ENCODE peak calls at places on chromosomes 1 and 21, in nine cellular contexts. R is HFFc6, Q is ascending aorta, V is AG04450, E is H9, A is GM10248, C is choroid plexus epithelial cell, Y is B cell, U is BJ. W is an unnamed sample.

GRCh38 chr1:27330786-27331185 is 8.8 kb downstream of the TMEM222 start:
- DNase-seq in A (no peak), Y (no peak), C (no peak), V (no peak), Q (no peak), E (no peak), R (no peak), U (no peak), W (no peak)

GRCh38 chr1:36570016-36570415 is 87.3 kb upstream of the CSF3R start:
- DNase-seq in E (peak), R (no peak), U (no peak), A (no peak), Q (no peak), Y (no peak), V (no peak), C (no peak), W (no peak)

GRCh38 chr1:224922404-224923164 is 6.9 kb upstream of the DNAH14 start:
- DNase-seq in C (peak), R (peak), A (peak), Q (no peak), V (peak), Y (peak), U (no peak), E (peak), W (peak)

GRCh38 chr21:44423941-44424607 is 31.2 kb upstream of the LRRC3 start:
- DNase-seq in U (no peak), Q (no peak), V (no peak), C (no peak), E (peak), R (no peak), Y (no peak), A (no peak), W (no peak)

GRCh38 chr1:202708456-202709275 is 1.6 kb downstream of the SYT2 start:
- DNase-seq in E (no peak), V (no peak), R (no peak), C (no peak), Y (peak), Q (no peak), U (no peak), A (no peak), W (no peak)

GRCh38 chr21:44070391-44070790 is 36.8 kb upstream of the PWP2 start:
- DNase-seq in E (no peak), C (no peak), Y (no peak), R (no peak), A (no peak), U (no peak), Q (no peak), V (no peak), W (no peak)

GRCh38 chr21:42445311-42445710 is 41.6 kb downstream of the UBASH3A start:
- DNase-seq in E (no peak), Y (no peak), C (no peak), U (no peak), Q (no peak), V (no peak), A (no peak), R (no peak), W (no peak)

GRCh38 chr1:37682334-37682987 is 9.9 kb upstream of the CDCA8 start:
- DNase-seq in A (peak), E (peak), Q (no peak), U (no peak), V (peak), Y (peak), R (peak), C (peak), W (peak)

GRCh38 chr1:199774433-199775089 is 252.9 kb upstream of the NR5A2 start:
- DNase-seq in A (no peak), Q (no peak), V (peak), U (no peak), E (no peak), C (peak), Y (no peak), R (peak), W (no peak)

GRCh38 chr1:67674260-67675011 is 10.6 kb upstream of the GADD45A start:
- DNase-seq in Q (no peak), U (no peak), Y (no peak), C (no peak), R (no peak), A (no peak), V (no peak), E (no peak), W (no peak)

GRCh38 chr1:65955503-65955902 is 162.8 kb downstream of the PDE4B start:
- DNase-seq in A (no peak), U (no peak), C (no peak), Y (no peak), Q (no peak), V (no peak), R (no peak), E (no peak), W (no peak)

GRCh38 chr1:6111571-6111970 is 65.9 kb downstream of the KCNAB2 start:
- DNase-seq in C (no peak), E (no peak), Q (no peak), U (no peak), A (no peak), Y (no peak), V (no peak), R (no peak), W (no peak)

GRCh38 chr1:164641353-164641730 is 82.4 kb downstream of the PBX1 start:
- DNase-seq in E (no peak), V (no peak), A (no peak), R (peak), U (no peak), Y (no peak), C (peak), Q (no peak), W (no peak)

GRCh38 chr1:209674957-209675566 is at the start of gene G0S2:
- DNase-seq in V (no peak), E (peak), Y (peak), A (no peak), R (peak), Q (no peak), U (no peak), C (peak), W (no peak)

GRCh38 chr1:153527023-153527724 is 8.6 kb downstream of the S100A6 start:
- DNase-seq in U (no peak), R (no peak), Y (no peak), C (no peak), Q (no peak), A (no peak), E (peak), V (no peak), W (no peak)

GRCh38 chr1:160370561-160371345 is 3.9 kb downstream of the NHLH1 start:
- DNase-seq in Q (no peak), V (no peak), A (no peak), R (no peak), U (no peak), Y (no peak), E (no peak), C (no peak), W (no peak)

GRCh38 chr1:16971330-16972209 is 8.8 kb downstream of the MFAP2 start:
- DNase-seq in U (no peak), C (no peak), E (peak), Q (peak), Y (no peak), A (no peak), R (peak), V (no peak), W (no peak)

GRCh38 chr1:155706101-155706619 is 17.3 kb downstream of the DAP3 start:
- DNase-seq in C (peak), E (no peak), A (no peak), V (no peak), R (peak), U (no peak), Y (no peak), Q (no peak), W (no peak)

GRCh38 chr1:51666463-51666862 is 49.6 kb downstream of the OSBPL9 start:
- DNase-seq in A (no peak), R (peak), C (peak), E (no peak), U (no peak), V (no peak), Q (no peak), Y (no peak), W (no peak)

GRCh38 chr1:48931571-48932251 is 155.0 kb upstream of the BEND5 start:
- DNase-seq in E (no peak), U (no peak), Q (no peak), C (peak), R (no peak), Y (no peak), A (no peak), V (no peak), W (no peak)

GRCh38 chr1:156146749-156147405 is 6.5 kb upstream of the SEMA4A start:
- DNase-seq in C (no peak), Y (no peak), E (no peak), Q (no peak), U (no peak), R (no peak), V (no peak), A (no peak), W (no peak)

GRCh38 chr1:161198206-161198876 is 513 bp downstream of the ADAMTS4 start:
- DNase-seq in R (peak), E (peak), A (no peak), V (no peak), Y (no peak), Q (no peak), C (peak), U (no peak), W (no peak)

GRCh38 chr1:84303154-84303830 is 1.8 kb downstream of the SAMD13 start:
- DNase-seq in U (no peak), V (no peak), R (no peak), E (no peak), C (peak), Q (no peak), A (no peak), Y (no peak), W (no peak)

GRCh38 chr1:241947355-241947754 is 10.2 kb upstream of the BECN2 start:
- DNase-seq in Q (no peak), U (no peak), A (no peak), V (no peak), C (no peak), Y (no peak), E (no peak), R (no peak), W (no peak)

GRCh38 chr1:209601809-209602657 is 18.5 kb downstream of the CAMK1G start:
- DNase-seq in R (peak), C (peak), U (no peak), Y (no peak), Q (no peak), A (no peak), E (no peak), V (no peak), W (no peak)

GRCh38 chr1:9440261-9440660 is 99.0 kb upstream of the SLC25A33 start:
- DNase-seq in U (no peak), Y (no peak), C (no peak), V (no peak), A (no peak), Q (no peak), E (no peak), R (no peak), W (no peak)

GRCh38 chr1:112325504-112325903 is 70.5 kb upstream of the CTTNBP2NL start:
- DNase-seq in A (no peak), Y (no peak), R (no peak), Q (no peak), C (peak), V (no peak), E (peak), U (no peak), W (no peak)

GRCh38 chr1:66526036-66526435 is 7.9 kb upstream of the SGIP1 start:
- DNase-seq in R (no peak), Y (no peak), C (no peak), V (no peak), U (no peak), Q (no peak), E (no peak), A (no peak), W (no peak)

GRCh38 chr21:31929548-31929947 is 56.7 kb downstream of the HUNK start:
- DNase-seq in U (no peak), A (no peak), R (no peak), Y (no peak), V (no peak), E (no peak), Q (no peak), C (no peak), W (no peak)

GRCh38 chr1:3162483-3162882 is 93.5 kb downstream of the PRDM16 start:
- DNase-seq in C (no peak), U (no peak), E (no peak), R (no peak), Q (no peak), A (no peak), Y (no peak), V (no peak), W (no peak)

GRCh38 chr1:77468556-77468955 is 186.7 kb downstream of the AK5 start:
- DNase-seq in U (no peak), E (no peak), Y (no peak), V (no peak), Q (no peak), R (no peak), A (no peak), C (no peak), W (no peak)

GRCh38 chr1:11453742-11454442 is 25.1 kb upstream of the DISP3 start:
- DNase-seq in R (no peak), Y (no peak), V (no peak), A (no peak), Q (no peak), C (no peak), U (no peak), E (no peak), W (no peak)
- TF ChIP-seq CTCF in R (no peak), Y (no peak), V (no peak), A (no peak), Q (no peak), C (no peak), U (no peak), E (no peak), W (no peak)

GRCh38 chr1:11272544-11272841 is 505 bp upstream of the UBIAD1 start:
- DNase-seq in V (no peak), Q (no peak), E (no peak), Y (no peak), A (no peak), R (no peak), C (no peak), U (no peak), W (no peak)
- TF ChIP-seq CTCF in V (no peak), Q (no peak), E (no peak), Y (no peak), A (no peak), R (no peak), C (no peak), U (no peak), W (no peak)

GRCh38 chr1:183275322-183275721 is 89.3 kb downstream of the LAMC2 start:
- DNase-seq in R (no peak), V (no peak), E (peak), Y (no peak), A (no peak), C (no peak), U (no peak), Q (no peak), W (no peak)
- TF ChIP-seq CTCF in R (no peak), V (no peak), E (no peak), Y (no peak), A (no peak), C (no peak), U (no peak), Q (no peak), W (no peak)

GRCh38 chr1:190453550-190453949 is 24.1 kb downstream of the BRINP3 start:
- DNase-seq in Y (no peak), E (no peak), C (peak), V (no peak), A (no peak), U (no peak), Q (no peak), R (no peak), W (no peak)
- TF ChIP-seq CTCF in Y (no peak), E (no peak), C (no peak), V (peak), A (no peak), U (no peak), Q (no peak), R (peak), W (no peak)

GRCh38 chr1:44154665-44155064 is 13.2 kb upstream of the KLF18 start:
- DNase-seq in R (no peak), V (no peak), E (no peak), Q (no peak), C (peak), A (no peak), Y (no peak), U (no peak), W (no peak)

GRCh38 chr1:44154049-44154448 is 12.6 kb upstream of the KLF18 start:
- DNase-seq in U (no peak), Y (no peak), A (no peak), V (no peak), E (no peak), C (peak), Q (no peak), R (no peak), W (no peak)

GRCh38 chr1:44151808-44152207 is 10.4 kb upstream of the KLF18 start:
- DNase-seq in R (no peak), Q (no peak), Y (no peak), C (no peak), A (no peak), U (no peak), E (no peak), V (no peak), W (no peak)

GRCh38 chr1:44147582-44147981 is 6.2 kb upstream of the KLF18 start:
- DNase-seq in U (no peak), C (no peak), A (no peak), Q (no peak), E (no peak), V (no peak), Y (no peak), R (no peak), W (no peak)

DNA sequence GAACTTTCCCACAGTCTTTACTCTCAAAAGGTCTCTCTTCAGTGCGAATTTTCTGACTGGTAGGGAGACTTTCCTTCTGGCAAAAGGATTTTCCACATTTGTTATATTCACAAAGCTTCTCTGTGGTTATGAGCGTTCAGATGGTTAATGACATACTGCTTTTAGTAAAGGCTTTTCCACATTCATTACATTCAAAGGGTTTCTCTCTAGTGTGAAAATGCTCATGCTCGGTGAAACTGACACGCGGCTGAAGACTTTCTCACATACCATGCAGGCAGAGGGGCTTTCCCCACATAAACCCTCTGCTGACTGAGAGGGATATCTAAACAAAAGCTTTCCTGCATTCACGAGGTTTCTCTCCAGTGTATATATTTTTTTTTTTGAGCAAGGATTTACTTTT is 9.9 kb upstream of the KLF18 start:
- DNase-seq in V (no peak), A (peak), U (no peak), C (no peak), Y (no peak), Q (no peak), E (no peak), R (no peak), W (peak)
- TF ChIP-seq CTCF in V (no peak), A (no peak), U (no peak), C (no peak), Y (no peak), Q (no peak), E (no peak), R (no peak), W (no peak)

DNA sequence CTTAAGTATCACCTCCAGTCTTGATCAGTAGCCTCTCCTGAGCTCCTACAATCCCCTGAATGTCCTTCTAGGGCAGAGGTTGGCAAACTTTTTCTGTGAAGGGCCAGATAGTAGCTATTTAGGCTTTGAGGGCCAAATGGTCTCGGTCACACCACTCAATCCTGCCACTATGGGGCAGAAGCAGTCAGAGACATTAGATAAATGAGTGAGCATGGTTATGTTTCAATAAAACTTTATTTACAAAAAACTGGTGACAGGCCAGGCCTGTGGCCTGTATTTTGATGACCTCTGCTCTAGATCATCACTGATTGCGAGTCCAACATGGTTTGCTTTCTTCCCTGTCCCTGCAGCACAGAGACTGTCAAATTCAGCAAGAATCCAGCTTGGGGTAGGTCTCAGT is 36.3 kb downstream of the LRP8 start:
- DNase-seq in C (peak), V (no peak), Q (no peak), A (no peak), R (peak), U (no peak), E (no peak), Y (no peak), W (no peak)
- TF ChIP-seq CTCF in C (peak), V (no peak), Q (no peak), A (no peak), R (peak), U (no peak), E (peak), Y (no peak), W (peak)

GRCh38 chr1:20485527-20486456 is at the start of gene CAMK2N1:
- DNase-seq in V (no peak), C (peak), A (peak), Q (no peak), R (peak), E (peak), U (no peak), Y (peak), W (peak)

GRCh38 chr1:20483833-20484525 is 2.0 kb downstream of the CAMK2N1 start:
- DNase-seq in Q (no peak), Y (peak), R (no peak), E (peak), V (no peak), C (no peak), A (no peak), U (no peak), W (peak)

GRCh38 chr1:20487236-20487590 is 1.2 kb upstream of the CAMK2N1 start:
- DNase-seq in A (no peak), R (no peak), Y (no peak), V (no peak), U (no peak), Q (no peak), E (no peak), C (no peak), W (no peak)

GRCh38 chr1:20484526-20485462 is 1.2 kb downstream of the CAMK2N1 start:
- DNase-seq in E (no peak), R (no peak), Y (peak), C (no peak), A (no peak), V (no peak), U (no peak), Q (no peak), W (no peak)

DNA sequence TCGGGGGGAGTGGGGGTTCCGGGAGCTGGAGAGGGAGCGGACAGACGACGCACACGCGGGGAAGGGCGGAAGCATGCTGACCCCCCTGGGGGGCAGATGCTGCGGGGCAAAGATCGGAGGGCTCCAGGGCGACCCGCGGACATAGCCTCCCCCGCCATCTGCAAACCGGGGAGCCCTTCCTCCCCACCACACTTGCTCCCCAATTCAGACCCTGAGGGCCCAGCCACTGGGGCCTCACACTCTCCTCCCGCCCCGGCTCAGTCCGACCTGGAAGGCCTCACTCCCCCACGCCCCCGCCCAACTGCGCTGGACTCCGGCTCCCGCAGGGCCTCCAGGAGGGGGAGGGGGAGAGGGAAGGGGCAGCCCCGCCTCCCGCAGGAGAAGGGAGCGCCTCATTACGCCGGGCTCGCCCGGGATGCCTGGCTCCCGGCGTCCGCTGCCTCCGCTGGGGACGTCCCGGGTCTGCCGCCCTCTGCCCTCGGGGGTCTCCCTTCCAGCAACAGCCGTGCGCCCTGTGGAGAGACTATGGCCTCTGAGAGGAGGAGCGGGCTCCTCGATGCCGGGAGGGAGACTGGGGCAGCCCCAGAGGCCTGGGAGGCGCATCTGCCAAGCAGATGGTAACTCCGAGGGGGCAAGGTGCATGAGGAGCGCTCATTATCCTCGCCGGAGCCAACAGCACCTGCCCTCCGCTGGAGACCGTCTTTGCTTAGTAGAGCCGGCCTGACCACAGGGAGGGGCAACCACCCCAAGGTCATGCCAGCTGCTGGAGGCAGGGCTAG is 636 bp upstream of the CAMK2N1 start:
- DNase-seq in A (no peak), Y (peak), E (peak), U (no peak), C (no peak), R (no peak), V (no peak), Q (no peak), W (no peak)
- TF ChIP-seq CTCF in A (no peak), Y (no peak), E (no peak), U (no peak), C (no peak), R (no peak), V (no peak), Q (no peak), W (no peak)

DNA sequence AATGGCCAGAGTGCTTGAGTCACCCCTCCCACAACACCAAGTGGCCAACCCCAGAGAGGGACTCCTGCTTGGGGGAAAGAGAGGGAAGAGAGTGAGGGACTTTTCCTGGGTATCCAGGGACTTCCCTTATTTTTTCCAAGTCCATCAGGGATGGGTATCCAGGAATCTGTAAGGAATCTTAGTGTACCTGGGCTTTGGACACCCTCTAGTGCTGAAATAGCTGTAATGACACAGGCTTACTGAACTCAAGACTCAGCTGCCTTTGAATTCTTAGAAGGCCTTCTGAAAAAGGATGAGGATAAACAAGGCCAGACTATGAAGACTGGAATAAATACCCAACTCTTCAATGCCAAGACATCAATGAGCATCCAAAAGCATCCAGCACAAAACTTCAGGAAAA is 12.0 kb downstream of the TSHB start:
- DNase-seq in A (no peak), V (no peak), Y (no peak), Q (no peak), U (no peak), E (no peak), C (peak), R (no peak), W (no peak)
- TF ChIP-seq CTCF in A (no peak), V (peak), Y (no peak), Q (no peak), U (peak), E (peak), C (peak), R (peak), W (peak)

W was measured in GM13977.